ENCODE peak calls at places on chromosomes 4 and X, in six cellular contexts. H is Panc1, D is ascending aorta, O is aorta, S is RWPE1, V is H1. F is an unnamed sample.

GRCh38 chr4:3753711-3754412 is 12.3 kb upstream of the ADRA2C start:
- DNase-seq in S (no peak), H (no peak), D (no peak), O (no peak), V (no peak), F (no peak)

GRCh38 chr4:6332042-6332668 is 62.5 kb downstream of the WFS1 start:
- DNase-seq in D (no peak), H (no peak), S (peak; percentile 27), V (peak; percentile 86), O (no peak), F (no peak)

GRCh38 chrX:80576815-80577533 is 156.7 kb downstream of the TENT5D start:
- DNase-seq in S (no peak), O (no peak), V (no peak), H (no peak), D (no peak), F (no peak)

GRCh38 chrX:3076416-3076991 is 35.2 kb downstream of the ARSF start:
- DNase-seq in S (no peak), V (peak; percentile 46), O (no peak), D (no peak), H (no peak), F (no peak)

GRCh38 chrX:36868592-36868991 is 139.6 kb upstream of the FAM47C start:
- DNase-seq in O (no peak), S (no peak), V (no peak), H (no peak), D (no peak), F (no peak)

GRCh38 chrX:1453951-1454785 is 1.5 kb upstream of the ASMTL start:
- DNase-seq in H (no peak), O (peak; percentile 93), S (peak; percentile 51), V (peak; percentile 99), D (peak; percentile 91), F (peak; percentile 23)

GRCh38 chr4:185307136-185307950 is 88.4 kb downstream of the LRP2BP start:
- DNase-seq in S (peak; percentile 66), O (no peak), V (no peak), H (no peak), D (no peak), F (no peak)

GRCh38 chrX:154714925-154715324 is 36.0 kb downstream of the GAB3 start:
- DNase-seq in D (no peak), O (no peak), H (no peak), V (peak; percentile 53), S (peak; percentile 41), F (no peak)

GRCh38 chrX:40867352-40867751 is 132.0 kb upstream of the MED14 start:
- DNase-seq in O (no peak), H (no peak), D (no peak), V (no peak), S (peak; percentile 80), F (no peak)

GRCh38 chrX:124719060-124719459 is 372.7 kb downstream of the SH2D1A start:
- DNase-seq in H (no peak), S (no peak), O (no peak), V (no peak), D (no peak), F (no peak)

GRCh38 chr4:82905205-82905604 is 4.7 kb downstream of the THAP9 start:
- DNase-seq in O (no peak), S (no peak), D (no peak), V (no peak), H (no peak), F (no peak)

GRCh38 chr4:96035727-96036126 is 195.8 kb downstream of the PDHA2 start:
- DNase-seq in H (no peak), O (no peak), S (no peak), V (no peak), D (no peak), F (no peak)

GRCh38 chrX:123450217-123450616 is 266.1 kb downstream of the GRIA3 start:
- DNase-seq in D (no peak), S (no peak), H (peak; percentile 5), V (no peak), O (no peak), F (no peak)

GRCh38 chr4:123121241-123121907 is 199.0 kb upstream of the NUDT6 start:
- DNase-seq in D (no peak), H (peak; percentile 85), V (no peak), O (no peak), S (peak; percentile 15), F (no peak)

GRCh38 chr4:1793496-1793840 is 375 bp downstream of the FGFR3 start:
- DNase-seq in H (no peak), O (no peak), D (no peak), S (peak; percentile 28), V (no peak), F (no peak)

GRCh38 chr4:168803727-168804126 is 206.3 kb downstream of the CBR4 start:
- DNase-seq in H (no peak), S (peak; percentile 91), V (no peak), O (no peak), D (no peak), F (peak; percentile 59)

GRCh38 chrX:20461576-20461975 is 194.9 kb upstream of the RPS6KA3 start:
- DNase-seq in V (no peak), S (no peak), O (no peak), D (no peak), H (no peak), F (no peak)

GRCh38 chrX:136718091-136718490 is 62.6 kb downstream of the ARHGEF6 start:
- DNase-seq in D (no peak), S (no peak), O (no peak), H (no peak), V (no peak), F (no peak)

GRCh38 chr4:169311643-169312365 is 41.0 kb upstream of the SH3RF1 start:
- DNase-seq in O (no peak), V (peak; percentile 55), D (no peak), H (no peak), S (peak; percentile 45), F (no peak)

GRCh38 chr4:73609688-73610087 is 10.5 kb downstream of the RASSF6 start:
- DNase-seq in V (no peak), D (no peak), S (no peak), H (no peak), O (no peak), F (peak; percentile 55)

GRCh38 chr4:73615613-73616012 is 4.6 kb downstream of the RASSF6 start:
- DNase-seq in O (no peak), D (no peak), S (no peak), H (no peak), V (no peak), F (no peak)

GRCh38 chr4:73612032-73612431 is 8.2 kb downstream of the RASSF6 start:
- DNase-seq in V (no peak), O (no peak), H (no peak), S (peak; percentile 69), D (no peak), F (no peak)

GRCh38 chr4:73614468-73614867 is 5.8 kb downstream of the RASSF6 start:
- DNase-seq in H (no peak), S (no peak), D (no peak), V (no peak), O (no peak), F (no peak)

GRCh38 chr4:73613130-73613529 is 7.1 kb downstream of the RASSF6 start:
- DNase-seq in D (no peak), H (no peak), V (no peak), S (peak; percentile 31), O (no peak), F (no peak)
- H3K27ac ChIP-seq in D (no peak overlapping the region), H (no peak overlapping the region), V (no peak overlapping the region), S (no peak overlapping the region), O (no peak overlapping the region), F (no peak overlapping the region)

DNA sequence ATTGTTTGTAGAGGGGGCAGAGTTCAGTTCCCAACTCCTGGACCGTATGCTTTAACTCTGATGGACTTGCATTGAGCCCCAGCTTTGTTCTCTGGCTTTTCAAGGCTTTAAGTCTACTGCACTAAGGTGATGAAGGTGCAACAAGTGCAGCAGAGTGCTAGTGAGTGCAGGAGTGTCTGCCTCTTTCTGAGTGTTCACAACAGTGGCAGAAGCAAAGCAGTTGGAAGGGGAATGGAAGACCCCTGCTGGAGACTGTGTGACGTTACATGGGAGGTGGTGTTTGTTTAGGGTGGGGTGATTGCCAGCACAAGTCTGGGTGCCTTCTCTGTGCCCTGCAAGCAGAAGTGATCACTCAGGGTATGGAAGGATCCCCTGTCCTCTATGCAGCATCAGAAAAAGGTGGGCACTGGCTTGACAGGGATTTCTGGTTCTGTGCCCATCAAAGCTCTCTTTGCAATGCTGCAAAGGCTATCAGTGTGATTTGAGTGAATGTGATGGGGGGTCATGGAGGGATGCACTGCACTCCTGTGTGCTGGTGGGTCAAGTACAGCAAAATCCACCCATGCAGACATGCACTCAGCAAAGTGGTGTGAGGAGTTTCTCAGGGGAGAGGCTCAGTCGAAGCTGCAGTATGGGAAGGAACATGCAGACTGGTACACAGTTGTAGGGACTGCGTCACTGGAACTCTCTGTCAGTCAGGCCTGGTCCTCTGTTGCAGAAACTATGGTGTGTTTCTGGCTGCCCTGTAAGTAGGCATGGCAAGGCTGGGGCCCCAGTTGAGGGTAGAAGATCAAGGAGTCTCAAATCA is 70.9 kb upstream of the UGT2B7 start:
- DNase-seq in D (no peak), S (no peak), O (no peak), V (peak; percentile 47), H (no peak), F (no peak)
- H3K27ac ChIP-seq in D (no peak overlapping the region), S (no peak overlapping the region), O (no peak overlapping the region), V (no peak overlapping the region), H (no peak overlapping the region), F (no peak overlapping the region)

GRCh38 chr4:55857586-55857985 is 4.1 kb downstream of the EXOC1 start:
- DNase-seq in D (no peak), S (no peak), H (no peak), V (no peak), O (no peak), F (no peak)

GRCh38 chr4:55853484-55854046 is at the start of gene EXOC1:
- DNase-seq in V (peak; percentile 99), S (peak; percentile 88), O (peak; percentile 99), H (peak; percentile 58), D (peak; percentile 99), F (peak; percentile 87)

GRCh38 chr4:55849724-55850123 is 3.7 kb upstream of the EXOC1 start:
- DNase-seq in D (no peak), O (no peak), H (no peak), S (no peak), V (peak; percentile 56), F (no peak)

GRCh38 chr4:55854132-55854531 is 684 bp downstream of the EXOC1 start:
- DNase-seq in S (peak; percentile 1), O (no peak), V (no peak), H (no peak), D (no peak), F (no peak)

DNA sequence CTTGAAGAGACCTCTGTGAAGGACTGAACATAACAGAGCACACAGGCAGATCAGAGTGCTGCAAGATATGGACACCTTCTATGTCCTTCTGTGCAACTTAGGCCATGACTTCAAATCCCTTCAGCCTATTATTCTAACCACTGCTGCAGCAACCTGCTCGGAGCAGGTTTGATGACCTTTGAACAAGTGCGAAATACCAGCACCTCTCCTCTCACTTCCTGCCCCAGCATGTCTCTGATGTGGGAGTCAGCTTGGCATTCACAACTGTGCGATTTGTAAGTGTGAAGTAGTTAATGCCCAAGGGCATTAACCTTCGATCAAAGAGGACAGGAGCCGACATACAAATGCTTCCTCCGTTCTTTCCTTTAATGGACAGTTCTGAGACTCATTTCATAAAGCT is 1.6 kb upstream of the EXOC1 start:
- DNase-seq in O (no peak), D (no peak), V (no peak), S (peak; percentile 59), H (no peak), F (no peak)
- H3K27ac ChIP-seq in O (no peak overlapping the region), D (no peak overlapping the region), V (no peak overlapping the region), S (no peak overlapping the region), H (no peak overlapping the region), F (no peak overlapping the region)

DNA sequence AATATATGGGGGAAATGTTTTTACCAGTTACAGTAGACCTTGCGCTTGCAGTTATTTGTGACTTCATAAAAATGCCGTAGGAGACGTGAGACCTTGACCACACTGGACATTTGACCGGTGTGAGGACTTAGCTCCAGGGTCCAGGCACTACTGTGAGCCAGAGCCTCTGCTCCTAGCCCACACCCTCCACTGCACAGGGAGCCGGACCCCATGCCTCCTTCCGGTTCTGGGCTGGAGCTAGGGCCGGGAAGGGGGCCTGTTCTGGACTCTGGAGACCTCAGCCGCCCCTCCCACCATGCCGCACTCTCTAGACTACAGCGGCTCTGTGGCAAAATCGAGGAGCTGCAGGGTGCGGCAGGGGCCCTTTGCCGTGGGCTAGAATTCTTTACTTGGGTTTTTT is 5.3 kb downstream of the PCGF3 start:
- DNase-seq in S (no peak), D (no peak), O (no peak), H (no peak), V (no peak), F (no peak)
- H3K27ac ChIP-seq in S (peak overlapping the region; percentile 24), D (no peak overlapping the region), O (no peak overlapping the region), H (no peak overlapping the region), V (no peak overlapping the region), F (no peak overlapping the region)

F was measured in AG04450.